ENCODE peak calls at places on chromosomes 6 and 20, in ten cellular contexts. M is foreskin fibroblast, G is mammary epithelial cell, V is left lung, F is GM06990, W is ascending aorta, P is upper lobe of left lung, Y is breast epithelium, D is body of pancreas, A is cardiac fibroblast. C is an unnamed sample.

GRCh38 chr20:53409177-53409576 is 184.5 kb downstream of the ZNF217 start:
- DNase-seq in M (no peak), G (no peak), V (no peak), F (no peak), W (no peak), P (no peak), Y (no peak), D (no peak), A (no peak), C (peak)

GRCh38 chr6:145815351-145815772 is 767 bp upstream of the FBXO30 start:
- DNase-seq in M (no peak), G (no peak), V (no peak), F (no peak), W (no peak), P (no peak), Y (no peak), D (no peak), A (peak), C (peak)

GRCh38 chr6:37125779-37126553 is 44.0 kb upstream of the PIM1 start:
- DNase-seq in M (no peak), G (no peak), V (no peak), F (no peak), W (no peak), P (no peak), Y (no peak), D (no peak), A (no peak), C (peak)

GRCh38 chr20:21028921-21029320 is 77.2 kb downstream of the LINC00237 start:
- DNase-seq in M (no peak), G (no peak), V (no peak), F (no peak), W (no peak), P (no peak), Y (no peak), D (no peak), A (no peak), C (no peak)

GRCh38 chr6:110878751-110879539 is 4.4 kb downstream of the AMD1 start:
- DNase-seq in M (peak), G (no peak), V (no peak), F (no peak), W (no peak), P (no peak), Y (no peak), D (no peak), A (peak), C (peak)

GRCh38 chr6:143962644-143962929 is 45.5 kb downstream of the PLAGL1 start:
- DNase-seq in M (peak), G (no peak), V (no peak), F (no peak), W (no peak), P (no peak), Y (no peak), D (no peak), A (peak), C (peak)

GRCh38 chr20:20211988-20212518 is 155.9 kb upstream of the INSM1 start:
- DNase-seq in M (no peak), G (no peak), V (no peak), F (no peak), W (no peak), P (no peak), Y (no peak), D (no peak), A (no peak), C (no peak)

GRCh38 chr20:7742479-7742878 is 197.8 kb downstream of the HAO1 start:
- DNase-seq in M (peak), G (peak), V (no peak), F (no peak), W (no peak), P (no peak), Y (no peak), D (peak), A (peak), C (peak)

GRCh38 chr6:96631248-96631647 is 68.3 kb downstream of the FHL5 start:
- DNase-seq in M (no peak), G (peak), V (no peak), F (no peak), W (no peak), P (no peak), Y (no peak), D (no peak), A (peak), C (no peak)

GRCh38 chr20:39849664-39850063 is 839.4 kb downstream of the MAFB start:
- DNase-seq in M (peak), G (peak), V (peak), F (no peak), W (peak), P (peak), Y (peak), D (peak), A (peak), C (peak)

GRCh38 chr6:29629571-29629970 is 3.4 kb downstream of the GABBR1 start:
- DNase-seq in M (no peak), G (no peak), V (no peak), F (no peak), W (no peak), P (no peak), Y (no peak), D (no peak), A (peak), C (no peak)

GRCh38 chr6:141326426-141326825 is 806.3 kb upstream of the GJE1 start:
- DNase-seq in M (peak), G (peak), V (no peak), F (no peak), W (no peak), P (no peak), Y (no peak), D (no peak), A (peak), C (peak)

GRCh38 chr6:106792536-106793236 is 163.3 kb downstream of the QRSL1 start:
- DNase-seq in M (no peak), G (peak), V (no peak), F (no peak), W (no peak), P (no peak), Y (no peak), D (peak), A (no peak), C (no peak)

GRCh38 chr20:25296094-25297093 is 48.5 kb downstream of the PYGB start:
- DNase-seq in M (no peak), G (no peak), V (no peak), F (no peak), W (no peak), P (no peak), Y (no peak), D (peak), A (peak), C (no peak)

DNA sequence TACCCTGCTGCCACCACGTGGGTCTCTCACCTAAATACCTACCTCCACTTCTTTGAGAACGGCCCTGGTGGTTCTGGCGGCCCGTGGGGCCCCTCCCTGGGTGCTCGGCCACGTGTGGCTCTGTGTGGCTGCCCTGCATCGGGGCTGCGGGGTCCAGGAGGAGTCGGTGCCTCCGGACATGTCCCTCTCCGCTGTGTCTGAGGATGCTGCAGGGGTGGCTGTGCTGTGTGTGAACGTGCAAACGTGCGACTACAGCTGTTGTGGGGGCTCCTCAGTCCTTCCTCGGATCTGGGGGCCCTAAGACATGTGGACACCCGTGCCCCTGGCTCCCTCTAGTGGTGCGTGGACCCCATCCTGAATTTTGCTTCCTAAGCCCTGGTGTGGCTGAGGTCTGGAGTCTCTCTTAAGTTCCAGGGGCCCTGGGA is 691.8 kb downstream of the QKI start:
- DNase-seq in M (no peak), G (no peak), V (no peak), F (no peak), W (no peak), P (peak), Y (no peak), D (no peak), A (peak), C (no peak)
- TF ChIP-seq CTCF in M (no peak), G (no peak), V (no peak), F (peak), W (no peak), P (no peak), Y (no peak), D (no peak), A (peak), C (peak)

DNA sequence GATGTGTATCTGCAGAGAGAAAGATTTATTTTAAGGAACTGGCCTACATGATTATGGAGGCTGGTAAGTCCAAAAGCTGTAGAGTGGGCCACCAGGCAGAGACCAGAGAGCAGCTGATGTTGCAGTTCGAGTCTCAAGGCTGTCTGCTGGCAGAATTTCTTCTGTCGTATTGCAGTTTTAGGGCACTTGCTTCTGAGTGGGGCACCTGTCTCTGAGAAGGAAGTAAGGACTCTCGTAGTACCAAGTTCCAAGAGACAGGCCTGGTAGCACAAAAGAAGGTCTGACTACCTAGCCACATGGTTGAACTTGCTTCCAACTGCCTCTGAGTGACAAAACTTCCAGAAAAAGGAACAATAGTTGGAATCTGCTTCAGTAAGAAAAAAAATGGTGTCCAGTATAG is 12.0 kb upstream of the IFNGR1 start:
- DNase-seq in M (no peak), G (no peak), V (no peak), F (no peak), W (no peak), P (no peak), Y (no peak), D (no peak), A (no peak), C (no peak)
- H3K4me3 ChIP-seq in M (no peak), G (no peak), V (no peak), F (no peak), W (no peak), P (no peak), Y (no peak), D (no peak), A (no peak), C (no peak)

GRCh38 chr6:112221561-112221960 is 32.8 kb downstream of the LAMA4 start:
- DNase-seq in M (no peak), G (no peak), V (no peak), F (no peak), W (no peak), P (no peak), Y (no peak), D (no peak), A (peak), C (no peak)
- TF ChIP-seq CTCF in M (no peak), G (no peak), V (no peak), F (no peak), W (no peak), P (no peak), Y (no peak), D (no peak), A (no peak), C (no peak)

GRCh38 chr20:51565741-51566140 is 23.2 kb upstream of the NFATC2 start:
- DNase-seq in M (peak), G (no peak), V (no peak), F (no peak), W (no peak), P (no peak), Y (no peak), D (no peak), A (peak), C (no peak)
- H3K4me3 ChIP-seq in M (peak), G (no peak), V (no peak), F (no peak), W (no peak), P (no peak), Y (no peak), D (no peak), A (no peak), C (no peak)

DNA sequence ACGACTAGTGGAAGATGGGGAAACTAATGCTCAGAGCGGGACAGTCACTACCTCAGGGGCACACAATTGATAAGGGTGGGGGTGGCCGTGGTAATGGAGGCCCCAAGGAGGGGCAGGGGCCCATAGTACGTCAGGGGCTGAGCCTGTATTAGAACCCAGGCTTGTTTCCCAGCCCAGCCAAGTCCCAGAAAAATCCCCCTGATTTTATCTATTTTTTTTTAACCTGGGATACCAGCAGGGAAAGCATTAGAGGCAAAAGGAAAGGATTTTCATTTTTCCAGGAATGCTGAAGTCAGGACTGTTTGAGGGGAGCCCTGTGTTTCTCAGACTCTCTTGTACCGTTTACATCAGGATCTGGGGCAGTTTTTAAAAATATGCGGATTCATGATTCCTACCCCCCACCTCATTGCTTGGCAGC is 382 bp downstream of the MYH7B start:
- DNase-seq in M (no peak), G (no peak), V (no peak), F (no peak), W (no peak), P (no peak), Y (no peak), D (no peak), A (no peak), C (no peak)
- TF ChIP-seq CTCF in M (no peak), G (no peak), V (no peak), F (no peak), W (no peak), P (no peak), Y (no peak), D (no peak), A (no peak), C (no peak)

GRCh38 chr6:90222724-90223198 is 73.9 kb downstream of the BACH2 start:
- DNase-seq in M (no peak), G (peak), V (no peak), F (no peak), W (no peak), P (no peak), Y (no peak), D (no peak), A (peak), C (no peak)

GRCh38 chr6:90220273-90220672 is 76.4 kb downstream of the BACH2 start:
- DNase-seq in M (no peak), G (no peak), V (no peak), F (no peak), W (no peak), P (no peak), Y (no peak), D (peak), A (no peak), C (no peak)

GRCh38 chr6:90219168-90219985 is 77.3 kb downstream of the BACH2 start:
- DNase-seq in M (peak), G (no peak), V (no peak), F (no peak), W (no peak), P (no peak), Y (no peak), D (peak), A (peak), C (peak)

GRCh38 chr6:90221403-90221802 is 75.2 kb downstream of the BACH2 start:
- DNase-seq in M (no peak), G (no peak), V (no peak), F (no peak), W (no peak), P (no peak), Y (no peak), D (no peak), A (no peak), C (no peak)

DNA sequence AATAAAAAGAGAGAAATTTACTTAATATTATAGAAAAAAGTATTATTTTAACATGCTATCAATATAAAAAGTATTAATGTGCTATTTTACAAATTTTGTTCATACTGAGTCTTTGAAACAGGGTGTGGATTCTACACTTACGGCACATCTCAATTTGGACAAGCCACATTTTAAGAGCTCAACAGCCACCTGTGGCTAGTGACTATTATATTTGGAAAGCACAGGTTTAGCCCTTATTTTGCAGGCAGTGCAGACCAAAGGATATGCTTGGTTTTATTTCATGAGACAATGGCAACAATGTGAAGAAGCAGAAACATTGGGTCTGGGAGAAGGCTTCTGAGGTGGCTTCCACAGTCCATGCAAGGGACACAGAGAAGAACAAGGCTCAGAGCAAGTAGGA is 74.6 kb downstream of the BACH2 start:
- DNase-seq in M (no peak), G (no peak), V (no peak), F (no peak), W (no peak), P (no peak), Y (no peak), D (no peak), A (no peak), C (no peak)
- H3K4me3 ChIP-seq in M (no peak), G (no peak), V (no peak), F (no peak), W (no peak), P (no peak), Y (no peak), D (no peak), A (no peak), C (no peak)

GRCh38 chr20:576156-576555 is 32.6 kb upstream of the CSNK2A1 start:
- DNase-seq in M (no peak), G (no peak), V (no peak), F (no peak), W (no peak), P (no peak), Y (no peak), D (no peak), A (no peak), C (no peak)

GRCh38 chr20:575230-575629 is 31.6 kb upstream of the CSNK2A1 start:
- DNase-seq in M (no peak), G (no peak), V (no peak), F (no peak), W (no peak), P (no peak), Y (no peak), D (no peak), A (no peak), C (no peak)

GRCh38 chr20:573414-574296 is 30.1 kb upstream of the CSNK2A1 start:
- DNase-seq in M (no peak), G (no peak), V (no peak), F (no peak), W (no peak), P (no peak), Y (no peak), D (no peak), A (no peak), C (no peak)

GRCh38 chr20:574297-574942 is 30.8 kb upstream of the CSNK2A1 start:
- DNase-seq in M (no peak), G (no peak), V (no peak), F (no peak), W (no peak), P (no peak), Y (no peak), D (no peak), A (no peak), C (no peak)

GRCh38 chr20:577167-577791 is 32.8 kb downstream of the TCF15 start:
- DNase-seq in M (peak), G (no peak), V (no peak), F (no peak), W (no peak), P (no peak), Y (no peak), D (no peak), A (peak), C (peak)
- TF ChIP-seq CTCF in M (peak), G (no peak), V (no peak), F (peak), W (no peak), P (no peak), Y (no peak), D (no peak), A (peak), C (peak)

DNA sequence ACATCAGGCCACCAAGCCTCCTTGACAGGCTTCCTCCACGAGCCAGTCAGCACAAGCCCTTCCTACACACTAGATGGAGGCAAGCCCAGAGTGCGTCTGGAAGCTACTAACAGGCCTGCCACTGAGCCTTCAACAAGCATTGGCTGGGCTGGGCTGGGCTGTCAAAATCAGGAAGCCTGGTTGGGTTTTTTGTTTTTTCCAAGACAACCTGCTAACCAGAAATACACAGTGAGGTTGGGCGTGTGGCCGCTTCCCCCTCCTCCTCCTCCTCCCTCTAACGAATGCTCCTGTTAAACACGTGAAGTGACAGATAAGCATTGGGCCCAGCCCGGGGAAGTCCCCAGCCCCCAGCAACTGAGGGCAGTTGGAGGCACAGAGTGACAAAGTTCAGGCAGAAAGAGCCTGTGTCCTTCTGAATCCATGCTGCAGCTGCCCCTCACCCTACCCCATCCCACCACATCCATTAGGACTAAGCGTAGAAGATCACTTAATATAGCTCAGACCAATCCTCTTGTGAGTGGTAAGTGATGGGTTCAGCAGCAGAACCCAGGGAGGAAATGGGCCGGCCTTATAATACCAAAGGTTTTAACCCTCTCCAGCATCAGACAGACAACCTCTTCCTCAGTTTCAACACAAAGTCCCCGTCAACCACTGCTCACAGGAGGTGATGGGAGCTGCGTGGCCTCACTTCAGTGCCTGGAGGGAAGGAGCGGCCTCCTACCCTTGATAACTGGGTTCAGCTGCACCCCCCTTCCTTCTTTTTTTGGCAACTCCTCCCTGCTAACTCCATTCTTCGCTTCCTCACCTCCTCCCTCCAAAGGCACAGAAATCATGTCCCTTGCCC is 1.1 kb downstream of the NFATC2 start:
- DNase-seq in M (peak), G (no peak), V (peak), F (peak), W (peak), P (no peak), Y (peak), D (peak), A (no peak), C (peak)
- H3K4me3 ChIP-seq in M (no peak), G (no peak), V (peak), F (peak), W (no peak), P (no peak), Y (peak), D (peak), A (no peak), C (no peak)

GRCh38 chr6:4873928-4874327 is 97.7 kb downstream of the CDYL start:
- DNase-seq in M (no peak), G (no peak), V (no peak), F (no peak), W (no peak), P (no peak), Y (no peak), D (no peak), A (no peak), C (no peak)

GRCh38 chr6:4872841-4873240 is 96.6 kb downstream of the CDYL start:
- DNase-seq in M (no peak), G (peak), V (no peak), F (no peak), W (no peak), P (no peak), Y (no peak), D (no peak), A (no peak), C (peak)

GRCh38 chr6:4870821-4871494 is 94.8 kb downstream of the CDYL start:
- DNase-seq in M (peak), G (no peak), V (no peak), F (no peak), W (no peak), P (no peak), Y (no peak), D (no peak), A (peak), C (peak)

DNA sequence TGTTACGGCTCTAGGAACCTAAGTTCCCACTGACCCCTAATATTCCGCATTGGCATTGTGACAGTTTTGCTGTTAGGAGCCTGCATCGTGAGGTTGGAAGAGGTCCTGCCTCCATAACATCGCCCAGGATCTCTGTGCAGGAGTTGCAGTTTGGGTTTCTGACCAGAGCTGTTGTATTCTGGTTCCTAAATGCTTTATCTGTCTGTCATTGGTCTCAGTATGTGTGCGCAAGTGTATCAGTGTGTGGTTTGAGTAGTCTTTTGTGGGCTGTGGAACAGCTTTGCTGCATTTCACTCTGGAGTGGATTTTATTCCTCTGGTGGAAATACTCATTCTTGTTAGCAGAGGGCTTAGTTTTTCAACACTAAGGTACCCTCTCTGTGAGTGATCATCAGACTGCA is 95.6 kb downstream of the CDYL start:
- DNase-seq in M (no peak), G (no peak), V (no peak), F (no peak), W (no peak), P (no peak), Y (no peak), D (no peak), A (no peak), C (no peak)
- TF ChIP-seq CTCF in M (no peak), G (no peak), V (no peak), F (no peak), W (no peak), P (no peak), Y (no peak), D (no peak), A (no peak), C (no peak)

GRCh38 chr6:132812756-132813172 is 1.6 kb upstream of the RPS12 start:
- DNase-seq in M (no peak), G (no peak), V (no peak), F (no peak), W (no peak), P (no peak), Y (no peak), D (no peak), A (peak), C (peak)
- H3K4me3 ChIP-seq in M (peak), G (peak), V (peak), F (peak), W (peak), P (peak), Y (peak), D (peak), A (peak), C (peak)

C was measured in fibroblast of villous mesenchyme.